ENCODE peak calls at places on chromosomes 7 and 10, in nine cellular contexts. E, X, F, Z, K, V, R, W and S are unnamed samples.

GRCh38 chr10:62687230-62687748 is 117.2 kb upstream of the ADO start:
- DNase-seq in X (no peak), R (no peak), K (peak), E (no peak), Z (no peak), F (no peak), V (peak), W (no peak), S (no peak)

GRCh38 chr7:36868727-36869411 is 144.6 kb upstream of the AOAH start:
- DNase-seq in V (no peak), R (no peak), X (no peak), W (no peak), E (no peak), Z (no peak), K (no peak), F (no peak), S (no peak)

GRCh38 chr10:16716051-16716450 is 101.2 kb downstream of the RSU1 start:
- DNase-seq in R (peak), F (no peak), E (no peak), Z (no peak), X (no peak), W (no peak), K (no peak), V (no peak), S (no peak)

GRCh38 chr7:1670894-1671875 is 1.1 kb downstream of the ELFN1 start:
- DNase-seq in F (no peak), E (peak), R (no peak), Z (no peak), W (no peak), V (no peak), X (no peak), K (no peak), S (peak)

GRCh38 chr10:96359616-96360015 is 814 bp upstream of the OPALIN start:
- DNase-seq in Z (no peak), V (no peak), X (no peak), F (no peak), W (no peak), E (no peak), R (no peak), K (no peak), S (no peak)

GRCh38 chr7:136693166-136694119 is 175.0 kb upstream of the CHRM2 start:
- DNase-seq in F (no peak), V (no peak), Z (no peak), E (no peak), W (no peak), R (no peak), X (no peak), K (no peak), S (no peak)

GRCh38 chr10:5467634-5468255 is 31.6 kb downstream of the CALML5 start:
- DNase-seq in X (no peak), V (no peak), K (no peak), E (no peak), Z (no peak), F (no peak), R (no peak), W (no peak), S (no peak)

GRCh38 chr10:132910186-132910880 is 32.0 kb downstream of the CFAP46 start:
- DNase-seq in X (no peak), W (no peak), V (no peak), R (no peak), E (peak), K (no peak), Z (no peak), F (no peak), S (no peak)

GRCh38 chr7:129829677-129830631 is 122.8 kb downstream of the UBE2H start:
- DNase-seq in R (peak), Z (no peak), E (peak), K (peak), X (peak), V (peak), W (peak), F (peak), S (peak)

GRCh38 chr10:80173441-80173840 is 31.9 kb downstream of the ANXA11 start:
- DNase-seq in K (no peak), V (no peak), F (no peak), R (no peak), W (peak), X (no peak), Z (no peak), E (peak), S (no peak)

GRCh38 chr10:84541289-84541637 is 212.9 kb downstream of the CCSER2 start:
- DNase-seq in R (no peak), E (no peak), K (no peak), F (no peak), X (no peak), W (no peak), V (no peak), Z (no peak), S (no peak)

GRCh38 chr7:118473271-118473670 is 248.8 kb downstream of the ANKRD7 start:
- DNase-seq in Z (no peak), W (no peak), R (no peak), K (no peak), F (no peak), X (no peak), E (no peak), V (no peak), S (no peak)

GRCh38 chr7:148883233-148884048 is 650 bp downstream of the EZH2 start:
- DNase-seq in W (peak), Z (no peak), R (peak), E (peak), V (no peak), X (peak), F (peak), K (peak), S (peak)

GRCh38 chr10:127999291-127999690 is 92.4 kb downstream of the PTPRE start:
- DNase-seq in K (no peak), X (peak), W (no peak), Z (no peak), V (no peak), R (peak), F (no peak), E (no peak), S (peak)

GRCh38 chr10:120989279-120989678 is 138.1 kb downstream of the WDR11 start:
- DNase-seq in W (no peak), F (no peak), E (no peak), X (no peak), R (no peak), V (no peak), K (no peak), Z (no peak), S (no peak)

GRCh38 chr7:26451997-26452396 is 160.3 kb downstream of the SNX10 start:
- DNase-seq in W (no peak), E (no peak), V (no peak), K (no peak), R (no peak), F (no peak), X (no peak), Z (no peak), S (no peak)

GRCh38 chr7:158759245-158759614 is 54.6 kb upstream of the NCAPG2 start:
- DNase-seq in W (no peak), Z (no peak), E (no peak), K (no peak), R (no peak), X (no peak), F (no peak), V (no peak), S (no peak)

GRCh38 chr10:51029172-51029641 is 45.1 kb upstream of the PRKG1 start:
- DNase-seq in X (no peak), E (no peak), V (no peak), R (no peak), Z (no peak), W (no peak), K (peak), F (no peak), S (no peak)

GRCh38 chr10:132311338-132311939 is 3.7 kb upstream of the STK32C start:
- DNase-seq in R (no peak), W (peak), E (no peak), Z (no peak), V (no peak), X (no peak), K (no peak), F (no peak), S (no peak)

GRCh38 chr10:4398602-4399001 is 427.4 kb upstream of the AKR1E2 start:
- DNase-seq in W (no peak), X (no peak), K (no peak), R (no peak), V (no peak), Z (no peak), E (no peak), F (no peak), S (no peak)

GRCh38 chr10:80359644-80360043 is 3.1 kb downstream of the DYDC2 start:
- DNase-seq in W (no peak), X (no peak), V (no peak), E (no peak), R (no peak), K (no peak), Z (no peak), F (no peak), S (no peak)

GRCh38 chr10:77456414-77456813 is 181.2 kb downstream of the KCNMA1 start:
- DNase-seq in F (no peak), K (no peak), W (peak), Z (no peak), R (peak), X (no peak), V (no peak), E (no peak), S (no peak)

GRCh38 chr10:72171175-72171630 is 44.6 kb upstream of the ANAPC16 start:
- DNase-seq in E (no peak), F (peak), Z (peak), K (peak), V (peak), R (no peak), W (no peak), X (no peak), S (no peak)

GRCh38 chr10:27190508-27190907 is 35.4 kb downstream of the MASTL start:
- DNase-seq in K (no peak), W (no peak), E (no peak), F (no peak), R (no peak), Z (no peak), X (no peak), V (no peak), S (no peak)